ENCODE peak calls at places on chromosomes 6 and 20, in ten cellular contexts. P is stomach; H is iPS-NIHi11; W is substantia nigra; S is T1000; I is Ammon's horn; J is EL; U is cardiac muscle cell; V is stimulated activated CD4-positive, alpha-beta T cell treated with anti-CD3 and anti-CD28 coated beads, Interleukin-15, amount 100 ng/mL, for 24 hours; X is transverse colon. C is an unnamed sample.

GRCh38 chr20:3864518-3864917 is 17.9 kb downstream of the MAVS start:
- DNase-seq in J (no peak), S (no peak), P (no peak), W (peak; percentile 95), V (no peak), U (no peak), X (no peak), H (no peak), I (no peak), C (peak; percentile 54)

GRCh38 chr20:46698788-46699187 is 9.5 kb upstream of the TP53RK start:
- DNase-seq in V (no peak), J (peak; percentile 14), W (no peak), P (no peak), H (no peak), S (no peak), I (no peak), U (no peak), X (no peak), C (no peak)

GRCh38 chr20:19074828-19075516 is 137.5 kb upstream of the SLC24A3 start:
- DNase-seq in W (no peak), P (no peak), X (no peak), S (no peak), U (no peak), H (no peak), V (no peak), I (no peak), J (no peak), C (no peak)

GRCh38 chr20:50191065-50191565 is 485 bp downstream of the CEBPB start:
- DNase-seq in H (no peak), U (no peak), W (no peak), J (peak; percentile 54), P (peak; percentile 71), V (peak; percentile 74), I (peak; percentile 28), X (peak; percentile 75), S (no peak), C (peak; percentile 72)

GRCh38 chr6:129642322-129642721 is 67.7 kb downstream of the ARHGAP18 start:
- DNase-seq in W (no peak), H (no peak), V (no peak), P (no peak), J (no peak), I (no peak), U (no peak), S (no peak), X (no peak), C (no peak)

GRCh38 chr6:119147101-119148053 is 68.9 kb upstream of the FAM184A start:
- DNase-seq in U (peak; percentile 96), V (peak; percentile 80), J (peak; percentile 97), S (peak; percentile 83), H (no peak), P (peak; percentile 37), X (peak; percentile 56), W (peak; percentile 13), I (peak; percentile 36), C (no peak)

GRCh38 chr20:55417797-55418196 is 587.5 kb downstream of the CBLN4 start:
- DNase-seq in J (no peak), I (no peak), U (no peak), X (no peak), S (no peak), P (no peak), H (no peak), V (no peak), W (no peak), C (no peak)

GRCh38 chr6:67916389-67916788 is 718.7 kb upstream of the ADGRB3 start:
- DNase-seq in V (no peak), P (no peak), W (no peak), S (no peak), I (no peak), J (no peak), X (no peak), U (peak; percentile 90), H (no peak), C (no peak)

GRCh38 chr6:107264357-107264831 is 149.1 kb upstream of the BEND3 start:
- DNase-seq in X (no peak), P (no peak), W (no peak), S (no peak), U (peak; percentile 68), V (no peak), I (no peak), H (no peak), J (peak; percentile 78), C (no peak)

GRCh38 chr6:17220511-17220910 is 60.6 kb upstream of the RBM24 start:
- DNase-seq in V (no peak), H (no peak), P (no peak), I (no peak), J (no peak), S (no peak), W (no peak), U (no peak), X (no peak), C (no peak)

GRCh38 chr20:24034820-24035219 is 46.2 kb upstream of the GGTLC1 start:
- DNase-seq in W (no peak), V (no peak), H (no peak), I (no peak), U (no peak), S (no peak), X (no peak), J (no peak), P (no peak), C (no peak)

GRCh38 chr20:36130316-36130865 is 24.1 kb upstream of the EPB41L1 start:
- DNase-seq in I (no peak), H (no peak), V (no peak), U (no peak), J (no peak), S (no peak), X (no peak), P (no peak), W (no peak), C (no peak)